ENCODE peak calls at places on chromosomes 2 and 18, in seven cellular contexts. One of them, this sample, is unnamed.

GRCh38 chr2:74205586-74205985 is 7.2 kb downstream of the MTHFD2 start:
- DNase-seq in fibroblast of the conjunctiva: no peak
- DNase-seq in GM18507: no peak
- DNase-seq in MCF 10A: peak; percentile 59
- DNase-seq in NCI-H82: no peak
- DNase-seq in heart right ventricle: no peak
- DNase-seq in Kasumi-1: no peak
- DNase-seq in this sample: no peak

GRCh38 chr2:105969552-105969951 is 224.5 kb downstream of the UXS1 start:
- DNase-seq in fibroblast of the conjunctiva: no peak
- DNase-seq in GM18507: no peak
- DNase-seq in MCF 10A: peak; percentile 35
- DNase-seq in NCI-H82: peak; percentile 58
- DNase-seq in heart right ventricle: no peak
- DNase-seq in Kasumi-1: peak; percentile 30
- DNase-seq in this sample: no peak

GRCh38 chr2:60577884-60578283 is 24.4 kb upstream of the BCL11A start:
- DNase-seq in fibroblast of the conjunctiva: no peak
- DNase-seq in GM18507: no peak
- DNase-seq in MCF 10A: no peak
- DNase-seq in NCI-H82: no peak
- DNase-seq in heart right ventricle: no peak
- DNase-seq in Kasumi-1: no peak
- DNase-seq in this sample: no peak

GRCh38 chr18:67644226-67644625 is 127.7 kb upstream of the DSEL start:
- DNase-seq in fibroblast of the conjunctiva: no peak
- DNase-seq in GM18507: no peak
- DNase-seq in MCF 10A: no peak
- DNase-seq in NCI-H82: no peak
- DNase-seq in heart right ventricle: no peak
- DNase-seq in Kasumi-1: no peak
- DNase-seq in this sample: no peak

GRCh38 chr2:132547089-132547687 is 122.8 kb downstream of the LYPD1 start:
- DNase-seq in fibroblast of the conjunctiva: peak; percentile 53
- DNase-seq in GM18507: peak; percentile 38
- DNase-seq in MCF 10A: peak; percentile 84
- DNase-seq in NCI-H82: peak; percentile 91
- DNase-seq in heart right ventricle: peak; percentile 23
- DNase-seq in Kasumi-1: peak; percentile 51
- DNase-seq in this sample: peak; percentile 59

GRCh38 chr2:227310756-227311110 is 14.3 kb upstream of the MFF start:
- DNase-seq in fibroblast of the conjunctiva: no peak
- DNase-seq in GM18507: no peak
- DNase-seq in MCF 10A: peak; percentile 27
- DNase-seq in NCI-H82: no peak
- DNase-seq in heart right ventricle: no peak
- DNase-seq in Kasumi-1: no peak
- DNase-seq in this sample: no peak

GRCh38 chr2:236289766-236290462 is 25.7 kb upstream of the ASB18 start:
- DNase-seq in fibroblast of the conjunctiva: no peak
- DNase-seq in GM18507: no peak
- DNase-seq in MCF 10A: no peak
- DNase-seq in NCI-H82: no peak
- DNase-seq in heart right ventricle: no peak
- DNase-seq in Kasumi-1: no peak
- DNase-seq in this sample: no peak

GRCh38 chr18:44682871-44683221 is 2.2 kb downstream of the SETBP1 start:
- DNase-seq in fibroblast of the conjunctiva: no peak
- DNase-seq in GM18507: no peak
- DNase-seq in MCF 10A: no peak
- DNase-seq in NCI-H82: peak; percentile 81
- DNase-seq in heart right ventricle: no peak
- DNase-seq in Kasumi-1: no peak
- DNase-seq in this sample: no peak

GRCh38 chr2:25265802-25266201 is 75.9 kb downstream of the DNMT3A start:
- DNase-seq in fibroblast of the conjunctiva: no peak
- DNase-seq in GM18507: no peak
- DNase-seq in MCF 10A: peak; percentile 44
- DNase-seq in NCI-H82: no peak
- DNase-seq in heart right ventricle: no peak
- DNase-seq in Kasumi-1: no peak
- DNase-seq in this sample: no peak

GRCh38 chr18:77067315-77068061 is 65.1 kb downstream of the MBP start:
- DNase-seq in fibroblast of the conjunctiva: peak; percentile 83
- DNase-seq in GM18507: no peak
- DNase-seq in MCF 10A: peak; percentile 88
- DNase-seq in NCI-H82: no peak
- DNase-seq in heart right ventricle: peak; percentile 58
- DNase-seq in Kasumi-1: peak; percentile 80
- DNase-seq in this sample: peak; percentile 74

GRCh38 chr2:219521066-219521880 is 7.0 kb downstream of the ASIC4 start:
- DNase-seq in fibroblast of the conjunctiva: no peak
- DNase-seq in GM18507: no peak
- DNase-seq in MCF 10A: peak; percentile 29
- DNase-seq in NCI-H82: peak; percentile 99
- DNase-seq in heart right ventricle: peak; percentile 45
- DNase-seq in Kasumi-1: peak; percentile 4
- DNase-seq in this sample: no peak

GRCh38 chr2:37829202-37829601 is 95.9 kb upstream of the RMDN2 start:
- DNase-seq in fibroblast of the conjunctiva: peak; percentile 21
- DNase-seq in GM18507: no peak
- DNase-seq in MCF 10A: peak; percentile 52
- DNase-seq in NCI-H82: peak; percentile 37
- DNase-seq in heart right ventricle: no peak
- DNase-seq in Kasumi-1: peak; percentile 70
- DNase-seq in this sample: peak; percentile 93

GRCh38 chr2:45264227-45265225 is 255.3 kb upstream of the SIX2 start:
- DNase-seq in fibroblast of the conjunctiva: no peak
- DNase-seq in GM18507: no peak
- DNase-seq in MCF 10A: no peak
- DNase-seq in NCI-H82: no peak
- DNase-seq in heart right ventricle: no peak
- DNase-seq in Kasumi-1: no peak
- DNase-seq in this sample: no peak

GRCh38 chr18:56727399-56727798 is 76.2 kb downstream of the WDR7 start:
- DNase-seq in fibroblast of the conjunctiva: no peak
- DNase-seq in GM18507: no peak
- DNase-seq in MCF 10A: no peak
- DNase-seq in NCI-H82: no peak
- DNase-seq in heart right ventricle: no peak
- DNase-seq in Kasumi-1: no peak
- DNase-seq in this sample: no peak

GRCh38 chr18:3454365-3455089 is 4.6 kb downstream of the TGIF1 start:
- DNase-seq in fibroblast of the conjunctiva: no peak
- DNase-seq in GM18507: no peak
- DNase-seq in MCF 10A: peak; percentile 62
- DNase-seq in NCI-H82: peak; percentile 68
- DNase-seq in heart right ventricle: no peak
- DNase-seq in Kasumi-1: peak; percentile 79
- DNase-seq in this sample: no peak

GRCh38 chr2:130823886-130824491 is 12.7 kb upstream of the ARHGEF4 start:
- DNase-seq in fibroblast of the conjunctiva: no peak
- DNase-seq in GM18507: no peak
- DNase-seq in MCF 10A: no peak
- DNase-seq in NCI-H82: no peak
- DNase-seq in heart right ventricle: no peak
- DNase-seq in Kasumi-1: no peak
- DNase-seq in this sample: no peak

GRCh38 chr2:207478572-207478971 is 51.2 kb upstream of the CREB1 start:
- DNase-seq in fibroblast of the conjunctiva: no peak
- DNase-seq in GM18507: no peak
- DNase-seq in MCF 10A: no peak
- DNase-seq in NCI-H82: no peak
- DNase-seq in heart right ventricle: no peak
- DNase-seq in Kasumi-1: no peak
- DNase-seq in this sample: no peak

GRCh38 chr2:242044206-242044590 is 174.7 kb downstream of the RTP5 start:
- DNase-seq in fibroblast of the conjunctiva: no peak
- DNase-seq in GM18507: no peak
- DNase-seq in MCF 10A: no peak
- DNase-seq in NCI-H82: no peak
- DNase-seq in heart right ventricle: no peak
- DNase-seq in Kasumi-1: no peak
- DNase-seq in this sample: no peak

GRCh38 chr18:62877448-62878221 is 162.3 kb downstream of the PHLPP1 start:
- DNase-seq in fibroblast of the conjunctiva: no peak
- DNase-seq in GM18507: no peak
- DNase-seq in MCF 10A: peak; percentile 36
- DNase-seq in NCI-H82: no peak
- DNase-seq in heart right ventricle: no peak
- DNase-seq in Kasumi-1: no peak
- DNase-seq in this sample: peak; percentile 52

GRCh38 chr18:55585586-55586521 is 2.1 kb downstream of the TCF4 start:
- DNase-seq in fibroblast of the conjunctiva: no peak
- DNase-seq in GM18507: no peak
- DNase-seq in MCF 10A: no peak
- DNase-seq in NCI-H82: peak; percentile 24
- DNase-seq in heart right ventricle: no peak
- DNase-seq in Kasumi-1: no peak
- DNase-seq in this sample: no peak

GRCh38 chr2:239584986-239585385 is 184.2 kb upstream of the HDAC4 start:
- DNase-seq in fibroblast of the conjunctiva: no peak
- DNase-seq in GM18507: no peak
- DNase-seq in MCF 10A: no peak
- DNase-seq in NCI-H82: no peak
- DNase-seq in heart right ventricle: no peak
- DNase-seq in Kasumi-1: no peak
- DNase-seq in this sample: no peak

GRCh38 chr18:9861157-9861556 is 24.6 kb upstream of the TXNDC2 start:
- DNase-seq in fibroblast of the conjunctiva: no peak
- DNase-seq in GM18507: no peak
- DNase-seq in MCF 10A: no peak
- DNase-seq in NCI-H82: no peak
- DNase-seq in heart right ventricle: no peak
- DNase-seq in Kasumi-1: no peak
- DNase-seq in this sample: no peak

GRCh38 chr2:138237657-138238384 is 263.7 kb upstream of the SPOPL start:
- DNase-seq in fibroblast of the conjunctiva: no peak
- DNase-seq in GM18507: no peak
- DNase-seq in MCF 10A: no peak
- DNase-seq in NCI-H82: no peak
- DNase-seq in heart right ventricle: no peak
- DNase-seq in Kasumi-1: peak; percentile 43
- DNase-seq in this sample: no peak

GRCh38 chr2:63440612-63441011 is 147.7 kb downstream of the WDPCP start:
- DNase-seq in fibroblast of the conjunctiva: no peak
- DNase-seq in GM18507: no peak
- DNase-seq in MCF 10A: no peak
- DNase-seq in NCI-H82: peak; percentile 41
- DNase-seq in heart right ventricle: no peak
- DNase-seq in Kasumi-1: no peak
- DNase-seq in this sample: no peak

GRCh38 chr2:140808816-140809215 is 1322.0 kb downstream of the LRP1B start:
- DNase-seq in fibroblast of the conjunctiva: no peak
- DNase-seq in GM18507: no peak
- DNase-seq in MCF 10A: no peak
- DNase-seq in NCI-H82: peak; percentile 58
- DNase-seq in heart right ventricle: no peak
- DNase-seq in Kasumi-1: peak; percentile 51
- DNase-seq in this sample: no peak

GRCh38 chr2:161415467-161416293 is 417 bp upstream of the TBR1 start:
- DNase-seq in fibroblast of the conjunctiva: no peak
- DNase-seq in GM18507: no peak
- DNase-seq in MCF 10A: no peak
- DNase-seq in NCI-H82: peak; percentile 87
- DNase-seq in heart right ventricle: no peak
- DNase-seq in Kasumi-1: no peak
- DNase-seq in this sample: no peak

GRCh38 chr2:237883951-237884392 is 24.5 kb downstream of the RAMP1 start:
- DNase-seq in fibroblast of the conjunctiva: no peak
- DNase-seq in GM18507: no peak
- DNase-seq in MCF 10A: no peak
- DNase-seq in NCI-H82: peak; percentile 98
- DNase-seq in heart right ventricle: no peak
- DNase-seq in Kasumi-1: no peak
- DNase-seq in this sample: no peak

GRCh38 chr2:238202326-238203103 is 980 bp downstream of the ILKAP start:
- DNase-seq in fibroblast of the conjunctiva: no peak
- DNase-seq in GM18507: no peak
- DNase-seq in MCF 10A: peak; percentile 18
- DNase-seq in NCI-H82: peak; percentile 66
- DNase-seq in heart right ventricle: no peak
- DNase-seq in Kasumi-1: no peak
- DNase-seq in this sample: peak; percentile 1

GRCh38 chr2:197279997-197280756 is 30.4 kb downstream of the ANKRD44 start:
- DNase-seq in fibroblast of the conjunctiva: peak; percentile 30
- DNase-seq in GM18507: no peak
- DNase-seq in MCF 10A: no peak
- DNase-seq in NCI-H82: no peak
- DNase-seq in heart right ventricle: no peak
- DNase-seq in Kasumi-1: no peak
- DNase-seq in this sample: no peak

GRCh38 chr18:48850891-48851302 is 99.9 kb downstream of the SMAD7 start:
- DNase-seq in fibroblast of the conjunctiva: no peak
- DNase-seq in GM18507: no peak
- DNase-seq in MCF 10A: no peak
- DNase-seq in NCI-H82: no peak
- DNase-seq in heart right ventricle: peak; percentile 39
- DNase-seq in Kasumi-1: peak; percentile 53
- DNase-seq in this sample: no peak

GRCh38 chr2:189002079-189002478 is 27.9 kb downstream of the COL3A1 start:
- DNase-seq in fibroblast of the conjunctiva: no peak
- DNase-seq in GM18507: no peak
- DNase-seq in MCF 10A: peak; percentile 29
- DNase-seq in NCI-H82: no peak
- DNase-seq in heart right ventricle: no peak
- DNase-seq in Kasumi-1: no peak
- DNase-seq in this sample: peak; percentile 55

GRCh38 chr18:24913507-24914147 is 438.3 kb downstream of the ZNF521 start:
- DNase-seq in fibroblast of the conjunctiva: no peak
- DNase-seq in GM18507: no peak
- DNase-seq in MCF 10A: no peak
- DNase-seq in NCI-H82: no peak
- DNase-seq in heart right ventricle: peak; percentile 24
- DNase-seq in Kasumi-1: no peak
- DNase-seq in this sample: no peak

GRCh38 chr2:235719146-235719942 is 225.5 kb downstream of the AGAP1 start:
- DNase-seq in fibroblast of the conjunctiva: no peak
- DNase-seq in GM18507: no peak
- DNase-seq in MCF 10A: no peak
- DNase-seq in NCI-H82: no peak
- DNase-seq in heart right ventricle: no peak
- DNase-seq in Kasumi-1: no peak
- DNase-seq in this sample: no peak

GRCh38 chr18:78993014-78993926 is 13.7 kb downstream of the SALL3 start:
- DNase-seq in fibroblast of the conjunctiva: no peak
- DNase-seq in GM18507: no peak
- DNase-seq in MCF 10A: no peak
- DNase-seq in NCI-H82: no peak
- DNase-seq in heart right ventricle: no peak
- DNase-seq in Kasumi-1: no peak
- DNase-seq in this sample: no peak

GRCh38 chr2:95350320-95351079 is 52.0 kb upstream of the FAHD2A start:
- DNase-seq in fibroblast of the conjunctiva: no peak
- DNase-seq in GM18507: no peak
- DNase-seq in MCF 10A: no peak
- DNase-seq in NCI-H82: no peak
- DNase-seq in heart right ventricle: no peak
- DNase-seq in Kasumi-1: no peak
- DNase-seq in this sample: no peak